ENCODE peak calls at places on chromosomes 1 and 21, in seven cellular contexts. J is cardiac fibroblast, T is AG04450, Q is sigmoid colon, Z is body of pancreas, I is Calu3, H is tibial nerve. U is an unnamed sample.

GRCh38 chr1:232378266-232379041 is 251.5 kb downstream of the SIPA1L2 start:
- DNase-seq in J (no peak), T (no peak), Z (peak; percentile 82), I (no peak), Q (peak; percentile 50), H (no peak), U (no peak)

GRCh38 chr21:31874817-31875216 is 2.0 kb downstream of the HUNK start:
- DNase-seq in Z (peak; percentile 83), Q (no peak), J (no peak), T (no peak), I (peak; percentile 5), H (no peak), U (no peak)

GRCh38 chr21:41216486-41216885 is 48.5 kb downstream of the BACE2 start:
- DNase-seq in Z (no peak), J (no peak), T (no peak), Q (no peak), I (no peak), H (no peak), U (no peak)

GRCh38 chr1:244971524-244972216 is 107.3 kb upstream of the HNRNPU start:
- DNase-seq in Q (no peak), H (no peak), T (no peak), I (no peak), Z (no peak), J (no peak), U (no peak)

GRCh38 chr1:72281637-72282270 is 585 bp downstream of the NEGR1 start:
- DNase-seq in Q (peak; percentile 64), I (peak; percentile 13), Z (no peak), H (peak; percentile 16), J (no peak), T (no peak), U (no peak)

GRCh38 chr21:42878678-42878992 is 704 bp downstream of the WDR4 start:
- DNase-seq in Z (no peak), T (no peak), J (no peak), I (no peak), Q (no peak), H (no peak), U (peak; percentile 5)

GRCh38 chr1:29540801-29541357 is 304.6 kb downstream of the PTPRU start:
- DNase-seq in H (no peak), Z (no peak), I (no peak), T (no peak), J (no peak), Q (peak; percentile 32), U (no peak)

GRCh38 chr1:154996966-154997701 is 3.7 kb downstream of the LENEP start:
- DNase-seq in T (no peak), H (no peak), I (no peak), Q (peak; percentile 36), J (no peak), Z (no peak), U (no peak)

GRCh38 chr1:152109231-152109997 is 5.8 kb downstream of the TCHH start:
- DNase-seq in I (no peak), Z (no peak), T (no peak), H (no peak), J (peak; percentile 25), Q (no peak), U (no peak)

GRCh38 chr1:223109581-223110026 is 33.4 kb downstream of the TLR5 start:
- DNase-seq in J (peak; percentile 11), Z (peak; percentile 87), T (no peak), I (peak; percentile 52), Q (no peak), H (no peak), U (no peak)

GRCh38 chr1:35558374-35559316 is 1.0 kb downstream of the NCDN start:
- DNase-seq in Q (no peak), T (no peak), I (no peak), H (no peak), J (no peak), Z (no peak), U (no peak)

GRCh38 chr1:156639601-156640101 is 2.3 kb upstream of the BCAN start:
- DNase-seq in I (no peak), J (no peak), T (no peak), H (no peak), Q (no peak), Z (no peak), U (peak; percentile 36)

GRCh38 chr1:203177471-203178039 is 1.9 kb upstream of the MYBPH start:
- DNase-seq in Z (no peak), T (no peak), Q (no peak), H (no peak), I (no peak), J (peak; percentile 63), U (peak; percentile 65)

GRCh38 chr1:51644533-51645197 is 27.8 kb downstream of the OSBPL9 start:
- DNase-seq in I (peak; percentile 15), J (peak; percentile 88), H (no peak), Z (no peak), T (no peak), Q (peak; percentile 75), U (peak; percentile 73)

GRCh38 chr1:79422726-79423125 is 416.2 kb upstream of the ADGRL4 start:
- DNase-seq in J (no peak), H (no peak), I (no peak), Q (no peak), Z (no peak), T (no peak), U (no peak)

GRCh38 chr21:28906841-28907240 is 85.8 kb downstream of the LTN1 start:
- DNase-seq in I (no peak), Z (no peak), T (no peak), J (no peak), H (no peak), Q (no peak), U (no peak)

GRCh38 chr1:234719454-234720258 is 109.7 kb upstream of the IRF2BP2 start:
- DNase-seq in H (no peak), Z (peak; percentile 38), J (no peak), T (no peak), I (no peak), Q (peak; percentile 58), U (no peak)

GRCh38 chr1:959730-960039 is 629 bp upstream of the NOC2L start:
- DNase-seq in J (no peak), I (no peak), H (no peak), Q (no peak), Z (no peak), T (no peak), U (no peak)

GRCh38 chr21:40615503-40616376 is 231.2 kb downstream of the DSCAM start:
- DNase-seq in I (no peak), H (no peak), T (no peak), Q (no peak), Z (no peak), J (no peak), U (peak; percentile 20)

GRCh38 chr1:160800142-160800541 is 4.2 kb downstream of the LY9 start:
- DNase-seq in I (no peak), Q (no peak), J (no peak), Z (no peak), H (no peak), T (no peak), U (no peak)

GRCh38 chr1:205287076-205287475 is 34.5 kb downstream of the NUAK2 start:
- DNase-seq in Z (no peak), T (no peak), J (peak; percentile 34), Q (no peak), I (no peak), H (no peak), U (no peak)

GRCh38 chr1:72100766-72101165 is 181.6 kb downstream of the NEGR1 start:
- DNase-seq in I (no peak), T (no peak), J (no peak), Z (no peak), H (no peak), Q (no peak), U (no peak)

GRCh38 chr1:1243261-1243660 is 3.3 kb downstream of the C1QTNF12 start:
- DNase-seq in Q (no peak), I (no peak), Z (no peak), H (no peak), J (no peak), T (no peak), U (no peak)

GRCh38 chr1:115815694-115816093 is 25.2 kb downstream of the NHLH2 start:
- DNase-seq in Z (no peak), Q (no peak), I (no peak), T (no peak), J (no peak), H (no peak), U (no peak)

GRCh38 chr1:182575540-182576149 is 13.4 kb downstream of the RNASEL start:
- DNase-seq in T (peak; percentile 7), J (peak; percentile 75), I (no peak), Z (no peak), H (no peak), Q (no peak), U (peak; percentile 29)

GRCh38 chr1:197159461-197159860 is 13.0 kb upstream of the ASPM start:
- DNase-seq in I (no peak), T (no peak), H (no peak), Z (no peak), J (peak; percentile 66), Q (no peak), U (no peak)
- TF ChIP-seq CTCF in I (no peak), T (no peak), H (no peak), Z (no peak), J (no peak), Q (no peak), U (no peak)

DNA sequence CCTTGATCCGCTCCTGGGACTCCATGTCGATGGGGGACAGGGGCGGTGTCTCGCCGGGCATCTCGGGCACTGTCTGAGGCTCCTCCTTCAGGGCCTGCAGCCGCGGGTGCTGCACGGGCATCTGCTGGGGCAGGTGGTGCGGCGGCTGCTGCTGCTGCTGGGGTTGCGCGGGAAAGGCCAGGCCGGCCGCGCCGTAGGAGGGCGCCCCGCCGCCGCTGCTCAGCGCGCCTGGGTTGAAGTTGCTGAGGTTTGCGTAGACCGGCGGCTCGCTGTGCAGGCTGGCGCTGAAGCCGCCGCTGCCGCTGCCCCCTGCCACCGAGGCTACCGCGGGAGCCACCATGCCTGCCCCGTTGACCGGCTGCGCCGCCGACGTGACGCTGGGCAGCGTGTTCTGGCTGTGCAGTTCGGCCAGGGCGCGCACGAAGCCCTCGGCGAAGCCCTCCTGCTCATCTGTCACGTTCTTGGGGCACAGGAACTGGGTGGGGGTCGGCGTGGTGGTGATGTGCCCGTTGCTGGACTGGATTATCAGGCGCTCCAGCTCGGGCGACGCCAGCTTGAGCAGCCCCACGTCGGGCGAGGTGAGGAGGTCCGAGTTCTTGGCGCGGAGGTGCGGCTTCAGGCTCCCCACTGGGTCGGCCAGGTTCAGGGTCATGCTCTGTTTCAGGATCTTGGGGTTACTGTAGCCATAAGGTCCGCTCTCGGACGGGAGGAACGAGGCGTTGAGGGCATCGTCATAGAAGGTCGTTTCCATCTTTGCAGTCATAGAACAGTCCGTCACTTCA is 1.3 kb downstream of the JUN start:
- DNase-seq in I (peak; percentile 60), Q (peak; percentile 85), H (peak; percentile 23), Z (peak; percentile 71), J (peak; percentile 53), T (no peak), U (peak; percentile 23)
- TF ChIP-seq CTCF in I (no peak), Q (no peak), H (peak; percentile 7), Z (no peak), J (no peak), T (no peak), U (no peak)

DNA sequence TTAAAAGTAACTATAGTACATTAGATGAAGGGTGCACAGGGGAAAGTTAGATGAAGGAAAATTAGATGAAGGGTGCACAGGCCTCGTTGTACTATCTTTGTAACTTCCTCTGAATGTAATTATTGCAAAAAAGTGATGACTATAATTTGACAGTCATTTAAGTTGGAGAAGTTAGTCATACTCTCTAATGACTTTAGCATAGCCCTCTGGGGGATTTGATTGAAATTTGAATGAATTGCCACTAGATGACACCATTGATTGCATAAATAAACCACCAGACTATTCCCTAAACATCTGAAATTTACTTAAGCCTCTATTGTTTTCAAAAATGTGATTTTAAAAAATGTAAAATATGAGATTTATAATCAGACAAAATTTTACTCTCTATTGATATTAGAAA is 102.6 kb downstream of the TPR start:
- DNase-seq in Z (no peak), H (no peak), Q (no peak), J (peak; percentile 47), I (no peak), T (no peak), U (no peak)
- TF ChIP-seq CTCF in Z (no peak), H (no peak), Q (no peak), J (no peak), I (no peak), T (no peak), U (no peak)

GRCh38 chr1:7576946-7577657 is 194.0 kb upstream of the VAMP3 start:
- DNase-seq in Q (peak; percentile 52), I (peak; percentile 21), H (no peak), Z (no peak), J (no peak), T (no peak), U (no peak)
- TF ChIP-seq CTCF in Q (no peak), I (no peak), H (no peak), Z (no peak), J (peak; percentile 26), T (peak; percentile 61), U (peak; percentile 56)